ENCODE peak calls at places on chromosome 11, in five cellular contexts. G, J, R, H and V are unnamed samples. For H3K4me1, the result is how much of the 10 kb centered on the place peaks cover.

GRCh38 chr11:14977481-14977880 is 5.3 kb upstream of the CALCA start:
- DNase-seq in R (no peak), G (no peak), H (no peak), J (no peak), V (no peak)

GRCh38 chr11:16001044-16001568 is 355.2 kb downstream of the SOX6 start:
- DNase-seq in G (no peak), R (no peak), H (no peak), J (no peak), V (no peak)

GRCh38 chr11:91776660-91777059 is 448.0 kb upstream of the FAT3 start:
- DNase-seq in G (no peak), J (no peak), R (peak), H (peak), V (no peak)

GRCh38 chr11:71298761-71299181 is 46.4 kb upstream of the SHANK2 start:
- DNase-seq in J (peak), G (no peak), R (no peak), H (no peak), V (peak)

GRCh38 chr11:86476109-86476861 is 101.6 kb downstream of the CCDC81 start:
- DNase-seq in G (peak), R (peak), J (no peak), H (peak), V (no peak)

GRCh38 chr11:110903378-110903777 is 191.1 kb upstream of the ARHGAP20 start:
- DNase-seq in G (no peak), H (no peak), J (no peak), R (no peak), V (no peak)

GRCh38 chr11:44989831-44990566 is 39.3 kb upstream of the TP53I11 start:
- DNase-seq in R (no peak), H (no peak), G (no peak), J (peak), V (peak)

GRCh38 chr11:9313648-9314290 is 624 bp downstream of the TMEM41B start:
- DNase-seq in H (peak), J (no peak), G (no peak), R (peak), V (peak)

GRCh38 chr11:9605742-9606141 is 32.3 kb downstream of the WEE1 start:
- DNase-seq in H (no peak), G (no peak), J (peak), R (no peak), V (no peak)

GRCh38 chr11:12376259-12376971 is 956 bp upstream of the PARVA start:
- DNase-seq in H (peak), R (peak), J (no peak), G (peak), V (peak)

GRCh38 chr11:12377106-12377823 is at the start of gene PARVA:
- DNase-seq in R (peak), G (peak), J (no peak), H (peak), V (peak)

GRCh38 chr11:12381875-12382274 is 4.5 kb downstream of the PARVA start:
- DNase-seq in H (no peak), G (no peak), J (no peak), R (no peak), V (no peak)

GRCh38 chr11:12380565-12381325 is 3.4 kb downstream of the PARVA start:
- DNase-seq in G (no peak), H (no peak), J (no peak), R (no peak), V (no peak)

GRCh38 chr11:12377824-12378593 is 638 bp downstream of the PARVA start:
- DNase-seq in G (peak), J (no peak), R (peak), H (peak), V (peak)
- TF ChIP-seq POLR2A in G (no peak), J (no peak), R (no peak), H (peak), V (peak)

GRCh38 chr11:43984039-43984438 is 41.6 kb downstream of the C11orf96 start:
- DNase-seq in H (no peak), R (no peak), J (no peak), G (no peak), V (no peak)
- H3K4me1 ChIP-seq in H (under half), R (under half), J (under half), G (under half), V (under half)

DNA sequence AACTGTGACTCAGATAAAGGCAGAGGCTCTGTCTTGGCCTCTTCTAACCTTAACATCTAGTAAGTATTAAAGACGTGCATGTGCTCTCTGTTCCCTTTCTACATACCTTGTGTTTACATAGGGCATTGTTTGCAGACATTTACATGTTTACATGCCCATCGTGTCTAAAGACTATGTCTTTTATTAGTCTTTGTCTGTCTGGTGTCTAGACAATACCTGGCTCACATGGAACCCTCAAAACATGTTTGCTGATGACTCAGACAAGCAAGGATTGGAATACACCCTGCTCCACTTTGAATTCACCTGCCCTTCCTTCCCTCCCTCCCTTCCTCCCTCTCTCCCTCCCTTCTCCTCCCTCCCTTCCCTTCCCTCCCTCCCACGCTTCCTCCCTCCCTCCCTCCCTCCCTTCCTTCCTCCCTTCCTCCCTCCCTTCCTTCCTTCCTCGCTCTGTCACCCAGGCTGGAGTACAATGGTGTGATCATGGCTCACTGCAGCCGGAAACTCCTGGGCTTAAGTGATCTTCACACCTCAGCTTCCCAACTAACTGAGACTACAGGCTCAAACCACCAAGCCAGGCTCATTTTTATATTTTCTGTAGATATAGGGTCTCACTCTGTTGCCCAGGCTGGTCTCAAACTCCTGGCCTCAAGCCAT is 23.7 kb upstream of the SORL1-AS1 start:
- DNase-seq in J (no peak), R (no peak), H (no peak), G (no peak), V (no peak)
- H3K27ac ChIP-seq in J (no peak), R (peak), H (no peak), G (no peak), V (peak)

GRCh38 chr11:12800032-12800671 is 125.9 kb downstream of the TEAD1 start:
- DNase-seq in J (no peak), R (no peak), G (no peak), H (peak), V (no peak)
- TF ChIP-seq POLR2A in J (no peak), R (no peak), G (no peak), H (no peak), V (no peak)

GRCh38 chr11:65432686-65433582 is 10.3 kb downstream of the NEAT1 start:
- DNase-seq in G (no peak), H (no peak), R (no peak), J (no peak), V (no peak)

GRCh38 chr11:65431452-65432132 is 9.0 kb downstream of the NEAT1 start:
- DNase-seq in G (no peak), R (peak), J (no peak), H (no peak), V (no peak)

GRCh38 chr11:65430406-65431217 is 8.0 kb downstream of the NEAT1 start:
- DNase-seq in H (no peak), J (no peak), R (peak), G (no peak), V (peak)

GRCh38 chr11:65433657-65434056 is 11.1 kb downstream of the NEAT1 start:
- DNase-seq in G (no peak), R (no peak), J (no peak), H (peak), V (peak)

GRCh38 chr11:65432133-65432650 is 9.6 kb downstream of the NEAT1 start:
- DNase-seq in R (no peak), G (no peak), J (no peak), H (no peak), V (no peak)
- H3K4me1 ChIP-seq in R (under half), G (under half), J (half or more), H (under half), V (half or more)

DNA sequence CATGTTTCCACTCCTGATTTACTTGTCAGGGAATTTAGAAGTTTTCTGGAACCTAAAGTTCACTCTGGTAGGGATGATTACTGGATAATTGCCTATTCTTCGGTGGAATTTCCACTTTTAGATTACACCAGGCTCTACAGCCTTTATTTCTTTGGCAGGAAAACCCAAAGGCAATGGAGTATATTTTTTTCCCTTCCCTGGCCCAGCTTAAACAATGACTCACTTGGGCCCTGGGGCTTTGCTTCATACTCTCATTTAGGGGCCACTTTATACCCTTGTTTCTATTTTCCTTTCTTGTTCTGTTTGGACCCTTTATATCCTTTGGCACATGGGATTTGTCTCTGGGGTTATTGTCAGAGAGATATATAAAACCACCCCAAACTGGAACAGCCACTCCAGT is 114.7 kb downstream of the CSTPP1 start:
- DNase-seq in H (no peak), J (no peak), R (no peak), G (no peak), V (no peak)
- H3K27ac ChIP-seq in H (no peak), J (no peak), R (no peak), G (no peak), V (no peak)

GRCh38 chr11:27315816-27316215 is 47.2 kb downstream of the CCDC34 start:
- DNase-seq in R (no peak), H (no peak), G (no peak), J (no peak), V (no peak)
- TF ChIP-seq POLR2A in R (no peak), H (no peak), G (no peak), J (no peak), V (no peak)

GRCh38 chr11:74633406-74634393 is 41.3 kb downstream of the POLD3 start:
- DNase-seq in G (no peak), J (no peak), R (no peak), H (no peak), V (no peak)
- H3K4me1 ChIP-seq in G (under half), J (under half), R (under half), H (under half), V (under half)

GRCh38 chr11:68213555-68214172 is 568 bp upstream of the KMT5B start:
- DNase-seq in R (peak), J (no peak), G (peak), H (peak), V (peak)

GRCh38 chr11:68215087-68215445 is 2.0 kb upstream of the KMT5B start:
- DNase-seq in R (no peak), H (no peak), G (no peak), J (no peak), V (no peak)

GRCh38 chr11:68214173-68215086 is 1.3 kb upstream of the KMT5B start:
- DNase-seq in H (peak), G (no peak), R (peak), J (no peak), V (no peak)

GRCh38 chr11:68215524-68216170 is 2.6 kb upstream of the KMT5B start:
- DNase-seq in R (no peak), H (no peak), J (no peak), G (no peak), V (no peak)

DNA sequence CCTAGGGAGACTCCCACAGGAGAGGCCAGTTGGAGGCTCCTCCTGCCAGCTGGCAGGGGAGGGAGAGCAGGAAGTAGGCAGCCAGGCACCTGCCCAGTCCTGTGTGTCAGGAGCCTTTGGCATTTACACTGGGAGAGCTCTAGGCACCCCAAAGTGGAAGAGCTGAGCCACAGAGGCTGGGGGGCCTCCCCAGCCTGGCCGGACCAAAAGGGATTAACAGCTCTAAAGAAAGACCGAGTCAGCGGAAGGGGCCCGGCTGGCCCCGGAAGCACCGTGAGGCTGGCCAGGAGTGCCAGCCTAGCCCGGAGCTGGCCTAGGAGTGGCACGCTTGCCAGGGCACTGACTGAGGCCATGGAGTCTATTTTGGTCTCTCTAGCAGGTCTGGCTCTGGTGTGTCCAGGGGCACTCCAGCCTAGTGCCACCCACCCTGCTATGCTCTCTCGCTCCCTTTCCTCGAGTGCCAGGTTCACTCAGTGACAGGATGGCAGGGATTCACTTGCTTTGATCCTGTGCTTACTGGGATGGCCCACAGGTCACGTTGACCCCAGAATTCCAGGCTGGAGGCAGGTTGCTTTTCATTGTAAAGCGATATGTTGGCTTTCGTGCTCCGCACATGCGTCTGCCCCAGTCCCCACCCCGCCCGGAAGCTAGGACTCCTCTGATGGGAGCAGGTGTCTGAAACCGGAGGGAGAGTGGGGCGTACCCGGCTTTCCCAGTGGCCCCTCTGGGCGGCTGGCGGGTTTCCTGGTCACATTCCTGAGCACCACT is 3.3 kb upstream of the KMT5B start:
- DNase-seq in H (no peak), J (no peak), R (no peak), G (no peak), V (no peak)
- H3K27ac ChIP-seq in H (no peak), J (no peak), R (no peak), G (no peak), V (no peak)